ENCODE peak calls at places on chromosomes 3 and 15, in ten cellular contexts. O is astrocyte of the spinal cord; W is putamen; C is NT2/D1; G is effector CD4-positive, alpha-beta T cell; U is stimulated activated CD4-positive, alpha-beta T cell treated with anti-CD3 and anti-CD28 coated beads, TNF-alpha, amount 100 ng/mL, for 48 hours; V is iPS-NIHi11; I is activated T-cell treated with anti-CD3 and anti-CD28 coated beads for 24 hours; T is effector memory CD4-positive, alpha-beta T cell; J is CD8-positive, alpha-beta T cell. F is an unnamed sample.

GRCh38 chr3:71056327-71056726 is 527.2 kb downstream of the FOXP1 start:
- DNase-seq in O (peak; percentile 79), W (no peak), C (no peak), G (no peak), U (no peak), V (no peak), I (no peak), T (no peak), J (no peak), F (no peak)

GRCh38 chr3:32643354-32643753 is 41.6 kb upstream of the CNOT10 start:
- DNase-seq in O (no peak), W (no peak), C (no peak), G (no peak), U (no peak), V (no peak), I (no peak), T (no peak), J (no peak), F (no peak)

GRCh38 chr3:129031476-129032215 is 28.9 kb upstream of the GP9 start:
- DNase-seq in O (no peak), W (no peak), C (no peak), G (no peak), U (no peak), V (no peak), I (no peak), T (no peak), J (no peak), F (no peak)

GRCh38 chr3:61858054-61858453 is 296.7 kb downstream of the PTPRG start:
- DNase-seq in O (peak; percentile 58), W (no peak), C (no peak), G (no peak), U (no peak), V (no peak), I (no peak), T (no peak), J (no peak), F (no peak)

GRCh38 chr15:74895830-74896229 is 6.0 kb downstream of the MPI start:
- DNase-seq in O (no peak), W (no peak), C (no peak), G (no peak), U (no peak), V (no peak), I (no peak), T (no peak), J (no peak), F (no peak)

GRCh38 chr3:128863560-128863959 is 15.9 kb upstream of the ACAD9 start:
- DNase-seq in O (no peak), W (no peak), C (no peak), G (no peak), U (no peak), V (peak; percentile 25), I (no peak), T (no peak), J (no peak), F (no peak)

GRCh38 chr3:198109883-198110282 is 149.9 kb downstream of the LMLN start:
- DNase-seq in O (no peak), W (no peak), C (no peak), G (no peak), U (no peak), V (no peak), I (no peak), T (no peak), J (no peak), F (no peak)

GRCh38 chr3:194773216-194773615 is 87.5 kb downstream of the FAM43A start:
- DNase-seq in O (no peak), W (no peak), C (no peak), G (no peak), U (no peak), V (no peak), I (no peak), T (no peak), J (no peak), F (no peak)

GRCh38 chr3:49098429-49098828 is 4.6 kb upstream of the QRICH1 start:
- DNase-seq in O (no peak), W (no peak), C (no peak), G (no peak), U (no peak), V (no peak), I (no peak), T (no peak), J (no peak), F (no peak)

GRCh38 chr3:52798978-52799476 is 4.4 kb downstream of the ITIH3 start:
- DNase-seq in O (no peak), W (no peak), C (peak; percentile 38), G (no peak), U (no peak), V (peak; percentile 91), I (no peak), T (no peak), J (no peak), F (no peak)

GRCh38 chr15:62326460-62327011 is 161.5 kb upstream of the C2CD4B start:
- DNase-seq in O (no peak), W (no peak), C (no peak), G (no peak), U (no peak), V (no peak), I (no peak), T (no peak), J (no peak), F (no peak)

GRCh38 chr3:34254285-34254684 is 455.9 kb downstream of the PDCD6IP start:
- DNase-seq in O (no peak), W (no peak), C (peak; percentile 66), G (no peak), U (no peak), V (peak; percentile 11), I (no peak), T (no peak), J (no peak), F (no peak)

GRCh38 chr15:67186226-67186649 is 68.2 kb downstream of the AAGAB start:
- DNase-seq in O (no peak), W (no peak), C (no peak), G (no peak), U (no peak), V (no peak), I (no peak), T (no peak), J (no peak), F (no peak)